ENCODE peak calls at places on chromosomes 13 and 19, in six cellular contexts. H is COR-L47; R is AG10803; M is activated CD4-positive, alpha-beta T cell treated with anti-CD3 and anti-CD28 coated beads for 24 hours; X is HCEC 1CT; F is CD4-positive, alpha-beta T cell. O is an unnamed sample.
A peak's percentile ranks its signal among the peaks of the same experiment; 100 is the strongest.

GRCh38 chr19:44951179-44952159 is 3.7 kb upstream of the CLPTM1 start:
- DNase-seq in H (peak; percentile 77), R (peak; percentile 78), M (peak; percentile 35), X (peak; percentile 63), F (peak; percentile 48), O (peak; percentile 65)

GRCh38 chr13:85997587-85997986 is 198.4 kb upstream of the SLITRK6 start:
- DNase-seq in H (no peak), R (no peak), M (no peak), X (no peak), F (no peak), O (no peak)

GRCh38 chr13:63972328-63972727 is 2556.7 kb upstream of the PCDH20 start:
- DNase-seq in H (no peak), R (no peak), M (no peak), X (no peak), F (no peak), O (no peak)

GRCh38 chr13:104372128-104372527 is 1305.9 kb upstream of the SLC10A2 start:
- DNase-seq in H (no peak), R (no peak), M (no peak), X (no peak), F (no peak), O (no peak)

GRCh38 chr19:42132030-42132628 is at the start of gene POU2F2:
- DNase-seq in H (no peak), R (no peak), M (peak; percentile 79), X (no peak), F (peak; percentile 73), O (no peak)

GRCh38 chr13:23778879-23779278 is 110.3 kb downstream of the MIPEP start:
- DNase-seq in H (no peak), R (peak; percentile 43), M (no peak), X (peak; percentile 74), F (no peak), O (no peak)

GRCh38 chr13:112172641-112173171 is 105.8 kb downstream of the SOX1 start:
- DNase-seq in H (no peak), R (no peak), M (no peak), X (no peak), F (no peak), O (no peak)

GRCh38 chr13:40433577-40433976 is 232.9 kb downstream of the FOXO1 start:
- DNase-seq in H (no peak), R (no peak), M (no peak), X (no peak), F (peak; percentile 32), O (no peak)

GRCh38 chr19:14782978-14783545 is 4.7 kb upstream of the ADGRE2 start:
- DNase-seq in H (no peak), R (no peak), M (no peak), X (no peak), F (no peak), O (no peak)

GRCh38 chr13:40464349-40464748 is 202.1 kb downstream of the FOXO1 start:
- DNase-seq in H (peak; percentile 4), R (no peak), M (no peak), X (no peak), F (no peak), O (no peak)

GRCh38 chr13:111204438-111205177 is 89.5 kb downstream of the ARHGEF7 start:
- DNase-seq in H (no peak), R (peak; percentile 86), M (no peak), X (peak; percentile 56), F (no peak), O (peak; percentile 31)

GRCh38 chr19:50050406-50051223 is 24.8 kb downstream of the ZNF473 start:
- DNase-seq in H (peak; percentile 81), R (peak; percentile 81), M (peak; percentile 76), X (no peak), F (peak; percentile 64), O (peak; percentile 70)

GRCh38 chr13:32660227-32660626 is 74.0 kb downstream of the PDS5B start:
- DNase-seq in H (no peak), R (no peak), M (no peak), X (no peak), F (no peak), O (peak; percentile 51)

GRCh38 chr19:2602391-2603181 is 99.9 kb downstream of the GNG7 start:
- DNase-seq in H (no peak), R (peak; percentile 100), M (no peak), X (peak; percentile 78), F (no peak), O (peak; percentile 94)

GRCh38 chr13:86085890-86086289 is 286.7 kb upstream of the SLITRK6 start:
- DNase-seq in H (peak; percentile 22), R (no peak), M (no peak), X (peak; percentile 17), F (no peak), O (no peak)

GRCh38 chr13:80040977-80041310 is 300.0 kb downstream of the SPRY2 start:
- DNase-seq in H (no peak), R (no peak), M (no peak), X (no peak), F (no peak), O (no peak)

GRCh38 chr19:23116802-23117571 is at the start of gene ZNF730:
- DNase-seq in H (no peak), R (peak; percentile 67), M (peak; percentile 33), X (peak; percentile 68), F (peak; percentile 25), O (no peak)

GRCh38 chr13:73708393-73708985 is 425.7 kb downstream of the KLF12 start:
- DNase-seq in H (peak; percentile 70), R (peak; percentile 67), M (peak; percentile 6), X (peak; percentile 56), F (peak; percentile 26), O (peak; percentile 50)

GRCh38 chr13:89267734-89268133 is 1596.6 kb downstream of the SLITRK5 start:
- DNase-seq in H (no peak), R (no peak), M (no peak), X (peak; percentile 42), F (no peak), O (no peak)

GRCh38 chr13:99355267-99356215 is 48.3 kb upstream of the GPR183 start:
- DNase-seq in H (no peak), R (no peak), M (no peak), X (no peak), F (no peak), O (no peak)

GRCh38 chr13:72062566-72062965 is 195.6 kb upstream of the DACH1 start:
- DNase-seq in H (peak; percentile 81), R (no peak), M (no peak), X (no peak), F (no peak), O (no peak)

GRCh38 chr13:109737606-109738005 is 48.8 kb downstream of the IRS2 start:
- DNase-seq in H (no peak), R (peak; percentile 38), M (peak; percentile 6), X (no peak), F (no peak), O (no peak)

GRCh38 chr13:111853766-111854165 is 213.2 kb upstream of the SOX1 start:
- DNase-seq in H (peak; percentile 80), R (no peak), M (no peak), X (no peak), F (no peak), O (no peak)

GRCh38 chr13:111122056-111122455 is 6.9 kb downstream of the ARHGEF7 start:
- DNase-seq in H (no peak), R (no peak), M (no peak), X (no peak), F (no peak), O (no peak)

GRCh38 chr13:48110132-48110868 is 15.4 kb upstream of the MED4 start:
- DNase-seq in H (no peak), R (no peak), M (no peak), X (no peak), F (no peak), O (no peak)

GRCh38 chr19:29683009-29683408 is 17.7 kb downstream of the PLEKHF1 start:
- DNase-seq in H (no peak), R (no peak), M (no peak), X (no peak), F (no peak), O (no peak)

GRCh38 chr19:18173572-18174294 is at the start of gene IFI30:
- DNase-seq in H (peak; percentile 78), R (no peak), M (peak; percentile 43), X (no peak), F (no peak), O (peak; percentile 94)

GRCh38 chr19:39053276-39054090 is 21.1 kb upstream of the FBXO27 start:
- DNase-seq in H (no peak), R (no peak), M (no peak), X (no peak), F (no peak), O (peak; percentile 1)

GRCh38 chr19:676343-677105 is at the start of gene FSTL3:
- DNase-seq in H (no peak), R (no peak), M (no peak), X (no peak), F (no peak), O (no peak)